ENCODE peak calls at places on chromosomes 6 and 20, in eight cellular contexts. X is HCT116; O is activated B cell treated with CpG ODN at 0.5 μM for 24 hours; U is NB4; D is left lung; F is CD4-positive, alpha-beta T cell; Q is nephron progenitor cell; A is cardiac fibroblast. J is an unnamed sample.

GRCh38 chr6:149888659-149889058 is 9.3 kb downstream of the RAET1E start:
- DNase-seq in X (no peak), O (no peak), U (peak; percentile 14), D (no peak), F (no peak), Q (no peak), A (peak; percentile 28), J (no peak)

GRCh38 chr6:125169058-125169457 is 15.5 kb downstream of the TPD52L1 start:
- DNase-seq in X (no peak), O (no peak), U (no peak), D (no peak), F (no peak), Q (no peak), A (peak; percentile 21), J (no peak)

GRCh38 chr20:50930139-50931047 is 844 bp downstream of the ADNP start:
- DNase-seq in X (no peak), O (no peak), U (peak; percentile 45), D (peak; percentile 85), F (peak; percentile 13), Q (peak; percentile 53), A (no peak), J (peak; percentile 17)

GRCh38 chr6:97322811-97323210 is 39.8 kb upstream of the MMS22L start:
- DNase-seq in X (no peak), O (no peak), U (no peak), D (no peak), F (no peak), Q (no peak), A (peak; percentile 25), J (no peak)

GRCh38 chr6:5729813-5730212 is 276.9 kb downstream of the NRN1 start:
- DNase-seq in X (no peak), O (no peak), U (peak; percentile 46), D (no peak), F (no peak), Q (no peak), A (no peak), J (no peak)

GRCh38 chr20:53815509-53815908 is 221.9 kb upstream of the ZNF217 start:
- DNase-seq in X (no peak), O (no peak), U (no peak), D (no peak), F (no peak), Q (no peak), A (no peak), J (no peak)

GRCh38 chr6:158480989-158481388 is 78.9 kb upstream of the TMEM181 start:
- DNase-seq in X (no peak), O (no peak), U (no peak), D (peak; percentile 66), F (no peak), Q (no peak), A (no peak), J (no peak)

GRCh38 chr6:3868544-3868943 is 19.4 kb downstream of the FAM50B start:
- DNase-seq in X (no peak), O (no peak), U (no peak), D (no peak), F (no peak), Q (no peak), A (no peak), J (no peak)

GRCh38 chr20:22213271-22213670 is 371.1 kb downstream of the FOXA2 start:
- DNase-seq in X (no peak), O (no peak), U (no peak), D (no peak), F (no peak), Q (no peak), A (no peak), J (no peak)

GRCh38 chr6:107712523-107713213 is 111.4 kb downstream of the SCML4 start:
- DNase-seq in X (no peak), O (no peak), U (no peak), D (no peak), F (no peak), Q (peak; percentile 33), A (peak; percentile 59), J (no peak)

GRCh38 chr6:39193201-39193791 is 36.0 kb downstream of the KCNK5 start:
- DNase-seq in X (no peak), O (no peak), U (no peak), D (no peak), F (no peak), Q (peak; percentile 67), A (no peak), J (no peak)

GRCh38 chr6:89146748-89147715 is 1.2 kb downstream of the PM20D2 start:
- DNase-seq in X (peak; percentile 18), O (no peak), U (peak; percentile 64), D (no peak), F (no peak), Q (no peak), A (peak; percentile 62), J (no peak)

DNA sequence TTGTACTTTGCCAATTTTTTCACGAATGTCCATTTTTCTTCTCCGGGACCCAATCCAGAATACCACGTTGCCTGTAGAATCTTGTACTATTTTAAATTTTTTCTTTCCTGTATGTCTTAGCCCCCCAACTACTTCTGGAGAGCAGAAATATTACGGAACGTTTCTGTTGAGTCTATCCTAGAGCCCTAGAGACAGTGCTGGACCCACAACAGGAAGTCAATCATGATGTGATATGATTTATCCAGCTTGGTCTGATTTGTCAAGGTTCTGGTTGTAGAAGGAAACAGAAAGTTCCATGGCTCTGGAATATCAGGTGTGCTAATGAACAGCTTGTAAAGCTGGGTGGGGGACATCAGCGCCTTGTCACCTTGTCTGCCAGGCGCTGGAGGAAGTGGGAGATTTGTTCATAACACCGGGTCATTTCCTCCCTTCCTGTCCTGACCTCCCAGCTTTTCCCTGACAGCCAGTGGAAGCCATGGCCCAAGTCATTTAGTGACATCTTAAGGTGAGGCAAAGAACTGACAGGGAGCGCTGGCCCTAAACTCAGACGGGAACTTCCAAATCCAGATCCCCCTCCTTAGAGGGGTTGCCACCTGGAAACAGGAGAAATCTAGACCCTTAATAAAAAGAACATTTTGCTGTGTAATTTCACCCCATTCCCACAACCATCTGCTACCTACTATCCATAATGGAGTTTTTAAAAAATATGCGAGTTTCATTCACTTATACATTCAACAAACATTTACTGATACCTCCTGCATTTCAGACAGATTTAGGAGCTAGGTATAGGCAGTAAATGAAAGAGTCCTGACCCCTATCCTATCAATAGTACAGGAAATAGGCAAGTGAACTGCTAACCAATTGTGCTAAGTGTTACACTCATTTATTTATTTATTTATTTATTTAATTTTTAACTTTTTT is 130.5 kb downstream of the ZFP64 start:
- DNase-seq in X (peak; percentile 12), O (no peak), U (no peak), D (no peak), F (no peak), Q (peak; percentile 33), A (peak; percentile 59), J (peak; percentile 12)
- TF ChIP-seq CTCF in X (peak; percentile 50), O (no peak), U (no peak), D (no peak), F (no peak), Q (peak; percentile 37), A (peak; percentile 43), J (peak; percentile 44)

GRCh38 chr6:159966339-159966738 is 2.5 kb upstream of the IGF2R start:
- DNase-seq in X (no peak), O (no peak), U (peak; percentile 62), D (no peak), F (no peak), Q (no peak), A (no peak), J (no peak)
- TF ChIP-seq CTCF in X (no peak), O (no peak), U (no peak), D (peak; percentile 32), F (no peak), Q (no peak), A (no peak), J (no peak)

GRCh38 chr6:35025241-35026188 is 115.6 kb downstream of the TCP11 start:
- DNase-seq in X (no peak), O (no peak), U (peak; percentile 72), D (no peak), F (no peak), Q (no peak), A (peak; percentile 36), J (no peak)
- TF ChIP-seq CTCF in X (peak; percentile 17), O (no peak), U (peak; percentile 51), D (no peak), F (no peak), Q (no peak), A (peak; percentile 28), J (no peak)

GRCh38 chr20:61977387-61977786 is 88.3 kb downstream of the TAF4 start:
- DNase-seq in X (no peak), O (no peak), U (no peak), D (no peak), F (no peak), Q (no peak), A (no peak), J (no peak)
- TF ChIP-seq CTCF in X (no peak), O (no peak), U (no peak), D (no peak), F (no peak), Q (no peak), A (no peak), J (no peak)

GRCh38 chr6:32096087-32096393 is 13.1 kb downstream of the TNXB start:
- DNase-seq in X (no peak), O (no peak), U (no peak), D (no peak), F (no peak), Q (no peak), A (no peak), J (no peak)

GRCh38 chr6:32096394-32097258 is 12.5 kb downstream of the TNXB start:
- DNase-seq in X (no peak), O (no peak), U (no peak), D (no peak), F (no peak), Q (no peak), A (no peak), J (no peak)

GRCh38 chr6:32092760-32093497 is 16.2 kb downstream of the TNXB start:
- DNase-seq in X (no peak), O (no peak), U (no peak), D (no peak), F (no peak), Q (no peak), A (peak; percentile 63), J (no peak)

GRCh38 chr6:32095338-32096086 is 13.6 kb downstream of the TNXB start:
- DNase-seq in X (no peak), O (no peak), U (no peak), D (no peak), F (no peak), Q (no peak), A (no peak), J (no peak)
- TF ChIP-seq CTCF in X (peak; percentile 20), O (no peak), U (no peak), D (no peak), F (no peak), Q (no peak), A (no peak), J (peak; percentile 13)